ENCODE peak calls at places on chromosomes 13 and 19, in ten cellular contexts. One of them, this sample, is unnamed.

GRCh38 chr13:50928609-50929274 is 19.2 kb downstream of the RNASEH2B start:
- DNase-seq in naive thymus-derived CD8-positive, alpha-beta T cell: no peak
- DNase-seq in ELR: no peak
- DNase-seq in brain microvascular endothelial cell: no peak
- DNase-seq in hepatic stellate cell: no peak
- DNase-seq in GM04504: no peak
- DNase-seq in activated T-cell treated with anti-CD3 and anti-CD28 coated beads, Interleukin-2, amount 50 U/mL, for 72 hours: no peak
- DNase-seq in stimulated activated CD8-positive, alpha-beta memory T cell treated with anti-CD3 and anti-CD28 coated beads, Interleukin-7, amount 100 ng/mL, for 1 hour: no peak
- DNase-seq in AG08396: no peak
- DNase-seq in GDM1: no peak
- DNase-seq in this sample: no peak

GRCh38 chr13:35963982-35964665 is 167.1 kb downstream of the DCLK1 start:
- DNase-seq in naive thymus-derived CD8-positive, alpha-beta T cell: no peak
- DNase-seq in ELR: no peak
- DNase-seq in brain microvascular endothelial cell: no peak
- DNase-seq in hepatic stellate cell: no peak
- DNase-seq in GM04504: no peak
- DNase-seq in activated T-cell treated with anti-CD3 and anti-CD28 coated beads, Interleukin-2, amount 50 U/mL, for 72 hours: no peak
- DNase-seq in stimulated activated CD8-positive, alpha-beta memory T cell treated with anti-CD3 and anti-CD28 coated beads, Interleukin-7, amount 100 ng/mL, for 1 hour: no peak
- DNase-seq in AG08396: no peak
- DNase-seq in GDM1: no peak
- DNase-seq in this sample: no peak

GRCh38 chr19:14248578-14249011 is 42.6 kb upstream of the ADGRL1 start:
- DNase-seq in naive thymus-derived CD8-positive, alpha-beta T cell: peak; percentile 13
- DNase-seq in ELR: peak; percentile 35
- DNase-seq in brain microvascular endothelial cell: no peak
- DNase-seq in hepatic stellate cell: no peak
- DNase-seq in GM04504: no peak
- DNase-seq in activated T-cell treated with anti-CD3 and anti-CD28 coated beads, Interleukin-2, amount 50 U/mL, for 72 hours: peak; percentile 52
- DNase-seq in stimulated activated CD8-positive, alpha-beta memory T cell treated with anti-CD3 and anti-CD28 coated beads, Interleukin-7, amount 100 ng/mL, for 1 hour: no peak
- DNase-seq in AG08396: no peak
- DNase-seq in GDM1: peak; percentile 13
- DNase-seq in this sample: peak; percentile 39

GRCh38 chr19:10499550-10500246 is 3.5 kb downstream of the KEAP1 start:
- DNase-seq in naive thymus-derived CD8-positive, alpha-beta T cell: no peak
- DNase-seq in ELR: no peak
- DNase-seq in brain microvascular endothelial cell: no peak
- DNase-seq in hepatic stellate cell: no peak
- DNase-seq in GM04504: no peak
- DNase-seq in activated T-cell treated with anti-CD3 and anti-CD28 coated beads, Interleukin-2, amount 50 U/mL, for 72 hours: no peak
- DNase-seq in stimulated activated CD8-positive, alpha-beta memory T cell treated with anti-CD3 and anti-CD28 coated beads, Interleukin-7, amount 100 ng/mL, for 1 hour: no peak
- DNase-seq in AG08396: no peak
- DNase-seq in GDM1: no peak
- DNase-seq in this sample: no peak

GRCh38 chr19:410243-410781 is 1.4 kb upstream of the C2CD4C start:
- DNase-seq in naive thymus-derived CD8-positive, alpha-beta T cell: no peak
- DNase-seq in ELR: no peak
- DNase-seq in brain microvascular endothelial cell: no peak
- DNase-seq in hepatic stellate cell: no peak
- DNase-seq in GM04504: no peak
- DNase-seq in activated T-cell treated with anti-CD3 and anti-CD28 coated beads, Interleukin-2, amount 50 U/mL, for 72 hours: no peak
- DNase-seq in stimulated activated CD8-positive, alpha-beta memory T cell treated with anti-CD3 and anti-CD28 coated beads, Interleukin-7, amount 100 ng/mL, for 1 hour: no peak
- DNase-seq in AG08396: no peak
- DNase-seq in GDM1: no peak
- DNase-seq in this sample: no peak

GRCh38 chr19:46975011-46975917 is 44.4 kb upstream of the NPAS1 start:
- DNase-seq in naive thymus-derived CD8-positive, alpha-beta T cell: no peak
- DNase-seq in ELR: no peak
- DNase-seq in brain microvascular endothelial cell: no peak
- DNase-seq in hepatic stellate cell: no peak
- DNase-seq in GM04504: peak; percentile 42
- DNase-seq in activated T-cell treated with anti-CD3 and anti-CD28 coated beads, Interleukin-2, amount 50 U/mL, for 72 hours: no peak
- DNase-seq in stimulated activated CD8-positive, alpha-beta memory T cell treated with anti-CD3 and anti-CD28 coated beads, Interleukin-7, amount 100 ng/mL, for 1 hour: no peak
- DNase-seq in AG08396: no peak
- DNase-seq in GDM1: no peak
- DNase-seq in this sample: no peak

GRCh38 chr13:98451676-98452105 is 125.2 kb downstream of the STK24 start:
- DNase-seq in naive thymus-derived CD8-positive, alpha-beta T cell: no peak
- DNase-seq in ELR: no peak
- DNase-seq in brain microvascular endothelial cell: peak; percentile 84
- DNase-seq in hepatic stellate cell: no peak
- DNase-seq in GM04504: no peak
- DNase-seq in activated T-cell treated with anti-CD3 and anti-CD28 coated beads, Interleukin-2, amount 50 U/mL, for 72 hours: no peak
- DNase-seq in stimulated activated CD8-positive, alpha-beta memory T cell treated with anti-CD3 and anti-CD28 coated beads, Interleukin-7, amount 100 ng/mL, for 1 hour: no peak
- DNase-seq in AG08396: no peak
- DNase-seq in GDM1: no peak
- DNase-seq in this sample: no peak

GRCh38 chr19:47414469-47414868 is 4.9 kb downstream of the MEIS3 start:
- DNase-seq in naive thymus-derived CD8-positive, alpha-beta T cell: no peak
- DNase-seq in ELR: peak; percentile 18
- DNase-seq in brain microvascular endothelial cell: no peak
- DNase-seq in hepatic stellate cell: no peak
- DNase-seq in GM04504: no peak
- DNase-seq in activated T-cell treated with anti-CD3 and anti-CD28 coated beads, Interleukin-2, amount 50 U/mL, for 72 hours: no peak
- DNase-seq in stimulated activated CD8-positive, alpha-beta memory T cell treated with anti-CD3 and anti-CD28 coated beads, Interleukin-7, amount 100 ng/mL, for 1 hour: no peak
- DNase-seq in AG08396: no peak
- DNase-seq in GDM1: no peak
- DNase-seq in this sample: no peak

GRCh38 chr19:27901078-27901477 is 1311.9 kb downstream of the UQCRFS1 start:
- DNase-seq in naive thymus-derived CD8-positive, alpha-beta T cell: no peak
- DNase-seq in ELR: no peak
- DNase-seq in brain microvascular endothelial cell: no peak
- DNase-seq in hepatic stellate cell: no peak
- DNase-seq in GM04504: no peak
- DNase-seq in activated T-cell treated with anti-CD3 and anti-CD28 coated beads, Interleukin-2, amount 50 U/mL, for 72 hours: no peak
- DNase-seq in stimulated activated CD8-positive, alpha-beta memory T cell treated with anti-CD3 and anti-CD28 coated beads, Interleukin-7, amount 100 ng/mL, for 1 hour: no peak
- DNase-seq in AG08396: no peak
- DNase-seq in GDM1: no peak
- DNase-seq in this sample: no peak

GRCh38 chr19:7679017-7679720 is 1.5 kb upstream of the TRAPPC5 start:
- DNase-seq in naive thymus-derived CD8-positive, alpha-beta T cell: peak; percentile 75
- DNase-seq in ELR: no peak
- DNase-seq in brain microvascular endothelial cell: no peak
- DNase-seq in hepatic stellate cell: no peak
- DNase-seq in GM04504: no peak
- DNase-seq in activated T-cell treated with anti-CD3 and anti-CD28 coated beads, Interleukin-2, amount 50 U/mL, for 72 hours: peak; percentile 69
- DNase-seq in stimulated activated CD8-positive, alpha-beta memory T cell treated with anti-CD3 and anti-CD28 coated beads, Interleukin-7, amount 100 ng/mL, for 1 hour: no peak
- DNase-seq in AG08396: no peak
- DNase-seq in GDM1: no peak
- DNase-seq in this sample: peak; percentile 71

GRCh38 chr19:11849264-11849615 is 714 bp downstream of the ZNF439 start:
- DNase-seq in naive thymus-derived CD8-positive, alpha-beta T cell: no peak
- DNase-seq in ELR: no peak
- DNase-seq in brain microvascular endothelial cell: no peak
- DNase-seq in hepatic stellate cell: no peak
- DNase-seq in GM04504: no peak
- DNase-seq in activated T-cell treated with anti-CD3 and anti-CD28 coated beads, Interleukin-2, amount 50 U/mL, for 72 hours: no peak
- DNase-seq in stimulated activated CD8-positive, alpha-beta memory T cell treated with anti-CD3 and anti-CD28 coated beads, Interleukin-7, amount 100 ng/mL, for 1 hour: no peak
- DNase-seq in AG08396: no peak
- DNase-seq in GDM1: peak; percentile 36
- DNase-seq in this sample: no peak

GRCh38 chr19:35959040-35959967 is 23.1 kb downstream of the LRFN3 start:
- DNase-seq in naive thymus-derived CD8-positive, alpha-beta T cell: peak; percentile 75
- DNase-seq in ELR: no peak
- DNase-seq in brain microvascular endothelial cell: no peak
- DNase-seq in hepatic stellate cell: no peak
- DNase-seq in GM04504: no peak
- DNase-seq in activated T-cell treated with anti-CD3 and anti-CD28 coated beads, Interleukin-2, amount 50 U/mL, for 72 hours: peak; percentile 80
- DNase-seq in stimulated activated CD8-positive, alpha-beta memory T cell treated with anti-CD3 and anti-CD28 coated beads, Interleukin-7, amount 100 ng/mL, for 1 hour: peak; percentile 57
- DNase-seq in AG08396: peak; percentile 63
- DNase-seq in GDM1: no peak
- DNase-seq in this sample: peak; percentile 75

GRCh38 chr13:94641432-94641941 is 39.8 kb downstream of the GPR180 start:
- DNase-seq in naive thymus-derived CD8-positive, alpha-beta T cell: no peak
- DNase-seq in ELR: peak; percentile 53
- DNase-seq in brain microvascular endothelial cell: peak; percentile 62
- DNase-seq in hepatic stellate cell: peak; percentile 62
- DNase-seq in GM04504: peak; percentile 63
- DNase-seq in activated T-cell treated with anti-CD3 and anti-CD28 coated beads, Interleukin-2, amount 50 U/mL, for 72 hours: no peak
- DNase-seq in stimulated activated CD8-positive, alpha-beta memory T cell treated with anti-CD3 and anti-CD28 coated beads, Interleukin-7, amount 100 ng/mL, for 1 hour: no peak
- DNase-seq in AG08396: peak; percentile 55
- DNase-seq in GDM1: no peak
- DNase-seq in this sample: no peak

GRCh38 chr19:57802269-57802668 is 12.4 kb downstream of the ZNF552 start:
- DNase-seq in naive thymus-derived CD8-positive, alpha-beta T cell: no peak
- DNase-seq in ELR: no peak
- DNase-seq in brain microvascular endothelial cell: no peak
- DNase-seq in hepatic stellate cell: no peak
- DNase-seq in GM04504: no peak
- DNase-seq in activated T-cell treated with anti-CD3 and anti-CD28 coated beads, Interleukin-2, amount 50 U/mL, for 72 hours: no peak
- DNase-seq in stimulated activated CD8-positive, alpha-beta memory T cell treated with anti-CD3 and anti-CD28 coated beads, Interleukin-7, amount 100 ng/mL, for 1 hour: no peak
- DNase-seq in AG08396: no peak
- DNase-seq in GDM1: no peak
- DNase-seq in this sample: no peak

GRCh38 chr13:105579821-105580707 is 955.4 kb downstream of the EFNB2 start:
- DNase-seq in naive thymus-derived CD8-positive, alpha-beta T cell: no peak
- DNase-seq in ELR: no peak
- DNase-seq in brain microvascular endothelial cell: no peak
- DNase-seq in hepatic stellate cell: no peak
- DNase-seq in GM04504: no peak
- DNase-seq in activated T-cell treated with anti-CD3 and anti-CD28 coated beads, Interleukin-2, amount 50 U/mL, for 72 hours: no peak
- DNase-seq in stimulated activated CD8-positive, alpha-beta memory T cell treated with anti-CD3 and anti-CD28 coated beads, Interleukin-7, amount 100 ng/mL, for 1 hour: no peak
- DNase-seq in AG08396: no peak
- DNase-seq in GDM1: no peak
- DNase-seq in this sample: no peak

GRCh38 chr13:21328201-21328600 is 130.9 kb downstream of the ZDHHC20 start:
- DNase-seq in naive thymus-derived CD8-positive, alpha-beta T cell: no peak
- DNase-seq in ELR: no peak
- DNase-seq in brain microvascular endothelial cell: no peak
- DNase-seq in hepatic stellate cell: no peak
- DNase-seq in GM04504: no peak
- DNase-seq in activated T-cell treated with anti-CD3 and anti-CD28 coated beads, Interleukin-2, amount 50 U/mL, for 72 hours: no peak
- DNase-seq in stimulated activated CD8-positive, alpha-beta memory T cell treated with anti-CD3 and anti-CD28 coated beads, Interleukin-7, amount 100 ng/mL, for 1 hour: no peak
- DNase-seq in AG08396: no peak
- DNase-seq in GDM1: no peak
- DNase-seq in this sample: no peak

GRCh38 chr19:2260341-2260751 is 4.1 kb upstream of the JSRP1 start:
- DNase-seq in naive thymus-derived CD8-positive, alpha-beta T cell: no peak
- DNase-seq in ELR: peak; percentile 55
- DNase-seq in brain microvascular endothelial cell: no peak
- DNase-seq in hepatic stellate cell: no peak
- DNase-seq in GM04504: no peak
- DNase-seq in activated T-cell treated with anti-CD3 and anti-CD28 coated beads, Interleukin-2, amount 50 U/mL, for 72 hours: no peak
- DNase-seq in stimulated activated CD8-positive, alpha-beta memory T cell treated with anti-CD3 and anti-CD28 coated beads, Interleukin-7, amount 100 ng/mL, for 1 hour: no peak
- DNase-seq in AG08396: no peak
- DNase-seq in GDM1: no peak
- DNase-seq in this sample: no peak

GRCh38 chr19:44684892-44685847 is 13.8 kb upstream of the CEACAM16 start:
- DNase-seq in naive thymus-derived CD8-positive, alpha-beta T cell: no peak
- DNase-seq in ELR: peak; percentile 92
- DNase-seq in brain microvascular endothelial cell: peak; percentile 94
- DNase-seq in hepatic stellate cell: peak; percentile 89
- DNase-seq in GM04504: peak; percentile 81
- DNase-seq in activated T-cell treated with anti-CD3 and anti-CD28 coated beads, Interleukin-2, amount 50 U/mL, for 72 hours: no peak
- DNase-seq in stimulated activated CD8-positive, alpha-beta memory T cell treated with anti-CD3 and anti-CD28 coated beads, Interleukin-7, amount 100 ng/mL, for 1 hour: no peak
- DNase-seq in AG08396: peak; percentile 68
- DNase-seq in GDM1: no peak
- DNase-seq in this sample: no peak

GRCh38 chr13:79837741-79838450 is 356.9 kb downstream of the NDFIP2 start:
- DNase-seq in naive thymus-derived CD8-positive, alpha-beta T cell: no peak
- DNase-seq in ELR: peak; percentile 77
- DNase-seq in brain microvascular endothelial cell: peak; percentile 55
- DNase-seq in hepatic stellate cell: peak; percentile 32
- DNase-seq in GM04504: peak; percentile 66
- DNase-seq in activated T-cell treated with anti-CD3 and anti-CD28 coated beads, Interleukin-2, amount 50 U/mL, for 72 hours: no peak
- DNase-seq in stimulated activated CD8-positive, alpha-beta memory T cell treated with anti-CD3 and anti-CD28 coated beads, Interleukin-7, amount 100 ng/mL, for 1 hour: no peak
- DNase-seq in AG08396: peak; percentile 25
- DNase-seq in GDM1: no peak
- DNase-seq in this sample: no peak

GRCh38 chr19:42323852-42324654 is 1.4 kb upstream of the MEGF8 start:
- DNase-seq in naive thymus-derived CD8-positive, alpha-beta T cell: no peak
- DNase-seq in ELR: peak; percentile 26
- DNase-seq in brain microvascular endothelial cell: no peak
- DNase-seq in hepatic stellate cell: no peak
- DNase-seq in GM04504: no peak
- DNase-seq in activated T-cell treated with anti-CD3 and anti-CD28 coated beads, Interleukin-2, amount 50 U/mL, for 72 hours: peak; percentile 53
- DNase-seq in stimulated activated CD8-positive, alpha-beta memory T cell treated with anti-CD3 and anti-CD28 coated beads, Interleukin-7, amount 100 ng/mL, for 1 hour: no peak
- DNase-seq in AG08396: peak; percentile 46
- DNase-seq in GDM1: no peak
- DNase-seq in this sample: peak; percentile 29

GRCh38 chr19:44176590-44176989 is 11.7 kb downstream of the ZNF226 start:
- DNase-seq in naive thymus-derived CD8-positive, alpha-beta T cell: no peak
- DNase-seq in ELR: no peak
- DNase-seq in brain microvascular endothelial cell: no peak
- DNase-seq in hepatic stellate cell: no peak
- DNase-seq in GM04504: no peak
- DNase-seq in activated T-cell treated with anti-CD3 and anti-CD28 coated beads, Interleukin-2, amount 50 U/mL, for 72 hours: no peak
- DNase-seq in stimulated activated CD8-positive, alpha-beta memory T cell treated with anti-CD3 and anti-CD28 coated beads, Interleukin-7, amount 100 ng/mL, for 1 hour: no peak
- DNase-seq in AG08396: no peak
- DNase-seq in GDM1: no peak
- DNase-seq in this sample: no peak

GRCh38 chr13:39364797-39365468 is 238.1 kb downstream of the LHFPL6 start:
- DNase-seq in naive thymus-derived CD8-positive, alpha-beta T cell: no peak
- DNase-seq in ELR: peak; percentile 25
- DNase-seq in brain microvascular endothelial cell: no peak
- DNase-seq in hepatic stellate cell: no peak
- DNase-seq in GM04504: no peak
- DNase-seq in activated T-cell treated with anti-CD3 and anti-CD28 coated beads, Interleukin-2, amount 50 U/mL, for 72 hours: no peak
- DNase-seq in stimulated activated CD8-positive, alpha-beta memory T cell treated with anti-CD3 and anti-CD28 coated beads, Interleukin-7, amount 100 ng/mL, for 1 hour: no peak
- DNase-seq in AG08396: peak; percentile 17
- DNase-seq in GDM1: no peak
- DNase-seq in this sample: no peak

GRCh38 chr19:39970424-39970673 is 616 bp upstream of the PSMC4 start:
- DNase-seq in naive thymus-derived CD8-positive, alpha-beta T cell: no peak
- DNase-seq in ELR: no peak
- DNase-seq in brain microvascular endothelial cell: no peak
- DNase-seq in hepatic stellate cell: no peak
- DNase-seq in GM04504: no peak
- DNase-seq in activated T-cell treated with anti-CD3 and anti-CD28 coated beads, Interleukin-2, amount 50 U/mL, for 72 hours: no peak
- DNase-seq in stimulated activated CD8-positive, alpha-beta memory T cell treated with anti-CD3 and anti-CD28 coated beads, Interleukin-7, amount 100 ng/mL, for 1 hour: no peak
- DNase-seq in AG08396: no peak
- DNase-seq in GDM1: no peak
- DNase-seq in this sample: no peak

GRCh38 chr13:63864171-63864902 is 2448.7 kb upstream of the PCDH20 start:
- DNase-seq in naive thymus-derived CD8-positive, alpha-beta T cell: no peak
- DNase-seq in ELR: peak; percentile 67
- DNase-seq in brain microvascular endothelial cell: no peak
- DNase-seq in hepatic stellate cell: no peak
- DNase-seq in GM04504: no peak
- DNase-seq in activated T-cell treated with anti-CD3 and anti-CD28 coated beads, Interleukin-2, amount 50 U/mL, for 72 hours: no peak
- DNase-seq in stimulated activated CD8-positive, alpha-beta memory T cell treated with anti-CD3 and anti-CD28 coated beads, Interleukin-7, amount 100 ng/mL, for 1 hour: no peak
- DNase-seq in AG08396: no peak
- DNase-seq in GDM1: no peak
- DNase-seq in this sample: no peak

GRCh38 chr19:41753159-41753558 is 2.2 kb upstream of the CEACAM6 start:
- DNase-seq in naive thymus-derived CD8-positive, alpha-beta T cell: peak; percentile 55
- DNase-seq in ELR: peak; percentile 48
- DNase-seq in brain microvascular endothelial cell: peak; percentile 2
- DNase-seq in hepatic stellate cell: peak; percentile 15
- DNase-seq in GM04504: no peak
- DNase-seq in activated T-cell treated with anti-CD3 and anti-CD28 coated beads, Interleukin-2, amount 50 U/mL, for 72 hours: peak; percentile 84
- DNase-seq in stimulated activated CD8-positive, alpha-beta memory T cell treated with anti-CD3 and anti-CD28 coated beads, Interleukin-7, amount 100 ng/mL, for 1 hour: peak; percentile 56
- DNase-seq in AG08396: peak; percentile 34
- DNase-seq in GDM1: peak; percentile 53
- DNase-seq in this sample: peak; percentile 72

This sample was measured in activated CD4-positive, alpha-beta memory T cell treated with anti-CD3 and anti-CD28 coated beads, Interleukin-2, amount 10 ng/mL, durations not matched to agents 7 days and 5 days.